ENCODE peak calls at places on chromosome 14, in eight cellular contexts. One of them, this sample, is unnamed.

GRCh38 chr14:79411403-79412174 is 799.7 kb downstream of the DIO2 start:
- DNase-seq in ovary: no peak
- DNase-seq in T-helper 9 cell: no peak
- DNase-seq in head of caudate nucleus: no peak
- DNase-seq in GDM1: no peak
- DNase-seq in GF-D8: no peak
- DNase-seq in stimulated activated CD4-positive, alpha-beta T cell treated with anti-CD3 and anti-CD28 coated beads, Interleukin-12 subunit alpha, Interleukin-12 subunit beta, amount 100 ng/mL, for 48 hours: no peak
- DNase-seq in effector CD8-positive, alpha-beta T cell: no peak
- DNase-seq in this sample: no peak

GRCh38 chr14:67837011-67837624 is 17.5 kb downstream of the RAD51B start:
- DNase-seq in GF-D8: peak; percentile 10
- DNase-seq in T-helper 9 cell: peak; percentile 47
- DNase-seq in stimulated activated CD4-positive, alpha-beta T cell treated with anti-CD3 and anti-CD28 coated beads, Interleukin-12 subunit alpha, Interleukin-12 subunit beta, amount 100 ng/mL, for 48 hours: peak; percentile 44
- DNase-seq in effector CD8-positive, alpha-beta T cell: peak; percentile 34
- DNase-seq in head of caudate nucleus: peak; percentile 23
- DNase-seq in GDM1: peak; percentile 53
- DNase-seq in ovary: peak; percentile 58
- DNase-seq in this sample: no peak

GRCh38 chr14:104756477-104757237 is 3.7 kb downstream of the SIVA1 start:
- DNase-seq in GDM1: no peak
- DNase-seq in effector CD8-positive, alpha-beta T cell: no peak
- DNase-seq in T-helper 9 cell: no peak
- DNase-seq in head of caudate nucleus: no peak
- DNase-seq in ovary: no peak
- DNase-seq in GF-D8: no peak
- DNase-seq in stimulated activated CD4-positive, alpha-beta T cell treated with anti-CD3 and anti-CD28 coated beads, Interleukin-12 subunit alpha, Interleukin-12 subunit beta, amount 100 ng/mL, for 48 hours: no peak
- DNase-seq in this sample: no peak

GRCh38 chr14:73718742-73719251 is 4.6 kb upstream of the PNMA1 start:
- DNase-seq in T-helper 9 cell: no peak
- DNase-seq in effector CD8-positive, alpha-beta T cell: no peak
- DNase-seq in head of caudate nucleus: peak; percentile 78
- DNase-seq in GF-D8: no peak
- DNase-seq in GDM1: no peak
- DNase-seq in stimulated activated CD4-positive, alpha-beta T cell treated with anti-CD3 and anti-CD28 coated beads, Interleukin-12 subunit alpha, Interleukin-12 subunit beta, amount 100 ng/mL, for 48 hours: no peak
- DNase-seq in ovary: peak; percentile 85
- DNase-seq in this sample: no peak

GRCh38 chr14:100278702-100279101 is 27.5 kb downstream of the SLC25A29 start:
- DNase-seq in ovary: no peak
- DNase-seq in effector CD8-positive, alpha-beta T cell: no peak
- DNase-seq in GDM1: no peak
- DNase-seq in stimulated activated CD4-positive, alpha-beta T cell treated with anti-CD3 and anti-CD28 coated beads, Interleukin-12 subunit alpha, Interleukin-12 subunit beta, amount 100 ng/mL, for 48 hours: no peak
- DNase-seq in GF-D8: peak; percentile 37
- DNase-seq in T-helper 9 cell: no peak
- DNase-seq in head of caudate nucleus: no peak
- DNase-seq in this sample: no peak

GRCh38 chr14:97155320-97155719 is 358.1 kb downstream of the VRK1 start:
- DNase-seq in head of caudate nucleus: no peak
- DNase-seq in ovary: no peak
- DNase-seq in GF-D8: no peak
- DNase-seq in T-helper 9 cell: no peak
- DNase-seq in GDM1: no peak
- DNase-seq in effector CD8-positive, alpha-beta T cell: no peak
- DNase-seq in stimulated activated CD4-positive, alpha-beta T cell treated with anti-CD3 and anti-CD28 coated beads, Interleukin-12 subunit alpha, Interleukin-12 subunit beta, amount 100 ng/mL, for 48 hours: no peak
- DNase-seq in this sample: no peak

GRCh38 chr14:103818422-103818821 is 29.0 kb downstream of the PPP1R13B start:
- DNase-seq in GF-D8: no peak
- DNase-seq in ovary: no peak
- DNase-seq in T-helper 9 cell: no peak
- DNase-seq in effector CD8-positive, alpha-beta T cell: no peak
- DNase-seq in stimulated activated CD4-positive, alpha-beta T cell treated with anti-CD3 and anti-CD28 coated beads, Interleukin-12 subunit alpha, Interleukin-12 subunit beta, amount 100 ng/mL, for 48 hours: no peak
- DNase-seq in head of caudate nucleus: no peak
- DNase-seq in GDM1: no peak
- DNase-seq in this sample: no peak

GRCh38 chr14:79596531-79596930 is 614.8 kb downstream of the DIO2 start:
- DNase-seq in T-helper 9 cell: no peak
- DNase-seq in effector CD8-positive, alpha-beta T cell: no peak
- DNase-seq in stimulated activated CD4-positive, alpha-beta T cell treated with anti-CD3 and anti-CD28 coated beads, Interleukin-12 subunit alpha, Interleukin-12 subunit beta, amount 100 ng/mL, for 48 hours: no peak
- DNase-seq in head of caudate nucleus: no peak
- DNase-seq in ovary: no peak
- DNase-seq in GF-D8: no peak
- DNase-seq in GDM1: no peak
- DNase-seq in this sample: no peak

GRCh38 chr14:71668186-71668912 is 263.9 kb upstream of the RGS6 start:
- DNase-seq in GF-D8: no peak
- DNase-seq in GDM1: no peak
- DNase-seq in effector CD8-positive, alpha-beta T cell: no peak
- DNase-seq in stimulated activated CD4-positive, alpha-beta T cell treated with anti-CD3 and anti-CD28 coated beads, Interleukin-12 subunit alpha, Interleukin-12 subunit beta, amount 100 ng/mL, for 48 hours: no peak
- DNase-seq in T-helper 9 cell: no peak
- DNase-seq in ovary: no peak
- DNase-seq in head of caudate nucleus: no peak
- DNase-seq in this sample: no peak

GRCh38 chr14:60165547-60165876 is 314 bp upstream of the DHRS7 start:
- DNase-seq in effector CD8-positive, alpha-beta T cell: no peak
- DNase-seq in stimulated activated CD4-positive, alpha-beta T cell treated with anti-CD3 and anti-CD28 coated beads, Interleukin-12 subunit alpha, Interleukin-12 subunit beta, amount 100 ng/mL, for 48 hours: no peak
- DNase-seq in T-helper 9 cell: no peak
- DNase-seq in GF-D8: no peak
- DNase-seq in GDM1: no peak
- DNase-seq in head of caudate nucleus: no peak
- DNase-seq in ovary: no peak
- DNase-seq in this sample: no peak

GRCh38 chr14:24634158-24634557 is at the start of gene GZMB:
- DNase-seq in stimulated activated CD4-positive, alpha-beta T cell treated with anti-CD3 and anti-CD28 coated beads, Interleukin-12 subunit alpha, Interleukin-12 subunit beta, amount 100 ng/mL, for 48 hours: peak; percentile 78
- DNase-seq in T-helper 9 cell: no peak
- DNase-seq in GDM1: no peak
- DNase-seq in head of caudate nucleus: no peak
- DNase-seq in GF-D8: no peak
- DNase-seq in effector CD8-positive, alpha-beta T cell: no peak
- DNase-seq in ovary: no peak
- DNase-seq in this sample: no peak

GRCh38 chr14:59679872-59680271 is 103.3 kb upstream of the CCDC175 start:
- DNase-seq in GF-D8: no peak
- DNase-seq in GDM1: no peak
- DNase-seq in T-helper 9 cell: no peak
- DNase-seq in head of caudate nucleus: peak; percentile 60
- DNase-seq in ovary: no peak
- DNase-seq in effector CD8-positive, alpha-beta T cell: no peak
- DNase-seq in stimulated activated CD4-positive, alpha-beta T cell treated with anti-CD3 and anti-CD28 coated beads, Interleukin-12 subunit alpha, Interleukin-12 subunit beta, amount 100 ng/mL, for 48 hours: no peak
- DNase-seq in this sample: no peak